ENCODE peak calls at places on chromosomes 2 and 18, in eight cellular contexts. One of them, this sample, is unnamed.

GRCh38 chr2:69097908-69098655 is 85.1 kb downstream of the ANTXR1 start:
- DNase-seq in coronary artery: no peak
- DNase-seq in body of pancreas: no peak
- DNase-seq in astrocyte of the spinal cord: no peak
- DNase-seq in fibroblast of lung: peak
- DNase-seq in fibroblast of mammary gland: peak
- DNase-seq in kidney: no peak
- DNase-seq in fibroblast of villous mesenchyme: no peak
- DNase-seq in this sample: no peak

GRCh38 chr18:57819671-57820460 is 16.8 kb upstream of the ATP8B1 start:
- DNase-seq in coronary artery: no peak
- DNase-seq in body of pancreas: peak
- DNase-seq in astrocyte of the spinal cord: peak
- DNase-seq in fibroblast of lung: peak
- DNase-seq in fibroblast of mammary gland: peak
- DNase-seq in kidney: no peak
- DNase-seq in fibroblast of villous mesenchyme: peak
- DNase-seq in this sample: peak

GRCh38 chr2:149125031-149125725 is 86.7 kb downstream of the LYPD6B start:
- DNase-seq in coronary artery: no peak
- DNase-seq in body of pancreas: peak
- DNase-seq in astrocyte of the spinal cord: no peak
- DNase-seq in fibroblast of lung: no peak
- DNase-seq in fibroblast of mammary gland: no peak
- DNase-seq in kidney: no peak
- DNase-seq in fibroblast of villous mesenchyme: no peak
- DNase-seq in this sample: no peak

GRCh38 chr2:234816491-234816890 is 135.3 kb upstream of the SH3BP4 start:
- DNase-seq in coronary artery: no peak
- DNase-seq in body of pancreas: no peak
- DNase-seq in astrocyte of the spinal cord: no peak
- DNase-seq in fibroblast of lung: no peak
- DNase-seq in fibroblast of mammary gland: no peak
- DNase-seq in kidney: no peak
- DNase-seq in fibroblast of villous mesenchyme: no peak
- DNase-seq in this sample: peak

GRCh38 chr2:192687000-192687399 is 492.3 kb upstream of the TMEFF2 start:
- DNase-seq in coronary artery: no peak
- DNase-seq in body of pancreas: no peak
- DNase-seq in astrocyte of the spinal cord: no peak
- DNase-seq in fibroblast of lung: no peak
- DNase-seq in fibroblast of mammary gland: no peak
- DNase-seq in kidney: no peak
- DNase-seq in fibroblast of villous mesenchyme: no peak
- DNase-seq in this sample: no peak

GRCh38 chr18:76490701-76491171 is 4.3 kb downstream of the ZNF516 start:
- DNase-seq in coronary artery: no peak
- DNase-seq in body of pancreas: peak
- DNase-seq in astrocyte of the spinal cord: no peak
- DNase-seq in fibroblast of lung: peak
- DNase-seq in fibroblast of mammary gland: peak
- DNase-seq in kidney: peak
- DNase-seq in fibroblast of villous mesenchyme: no peak
- DNase-seq in this sample: peak

GRCh38 chr2:75006041-75006440 is 47.6 kb downstream of the POLE4 start:
- DNase-seq in coronary artery: no peak
- DNase-seq in body of pancreas: no peak
- DNase-seq in astrocyte of the spinal cord: no peak
- DNase-seq in fibroblast of lung: no peak
- DNase-seq in fibroblast of mammary gland: no peak
- DNase-seq in kidney: no peak
- DNase-seq in fibroblast of villous mesenchyme: no peak
- DNase-seq in this sample: no peak

GRCh38 chr2:39468574-39469331 is 31.7 kb upstream of the MAP4K3 start:
- DNase-seq in coronary artery: no peak
- DNase-seq in body of pancreas: no peak
- DNase-seq in astrocyte of the spinal cord: no peak
- DNase-seq in fibroblast of lung: peak
- DNase-seq in fibroblast of mammary gland: peak
- DNase-seq in kidney: no peak
- DNase-seq in fibroblast of villous mesenchyme: peak
- DNase-seq in this sample: no peak

GRCh38 chr2:85057236-85057635 is 76.0 kb upstream of the TCF7L1 start:
- DNase-seq in coronary artery: no peak
- DNase-seq in body of pancreas: no peak
- DNase-seq in astrocyte of the spinal cord: no peak
- DNase-seq in fibroblast of lung: no peak
- DNase-seq in fibroblast of mammary gland: peak
- DNase-seq in kidney: no peak
- DNase-seq in fibroblast of villous mesenchyme: peak
- DNase-seq in this sample: no peak

GRCh38 chr18:26460449-26461091 is 87.8 kb downstream of the KCTD1 start:
- DNase-seq in coronary artery: no peak
- DNase-seq in body of pancreas: no peak
- DNase-seq in astrocyte of the spinal cord: peak
- DNase-seq in fibroblast of lung: peak
- DNase-seq in fibroblast of mammary gland: no peak
- DNase-seq in kidney: no peak
- DNase-seq in fibroblast of villous mesenchyme: no peak
- DNase-seq in this sample: no peak

GRCh38 chr2:113010088-113010487 is 4.8 kb downstream of the IL36A start:
- DNase-seq in coronary artery: no peak
- DNase-seq in body of pancreas: no peak
- DNase-seq in astrocyte of the spinal cord: no peak
- DNase-seq in fibroblast of lung: peak
- DNase-seq in fibroblast of mammary gland: no peak
- DNase-seq in kidney: no peak
- DNase-seq in fibroblast of villous mesenchyme: peak
- DNase-seq in this sample: no peak

GRCh38 chr2:172107690-172108586 is 5.2 kb upstream of the DLX2 start:
- DNase-seq in coronary artery: no peak
- DNase-seq in body of pancreas: no peak
- DNase-seq in astrocyte of the spinal cord: no peak
- DNase-seq in fibroblast of lung: no peak
- DNase-seq in fibroblast of mammary gland: no peak
- DNase-seq in kidney: no peak
- DNase-seq in fibroblast of villous mesenchyme: no peak
- DNase-seq in this sample: no peak

GRCh38 chr2:2577366-2577765 is 246.3 kb upstream of the MYT1L start:
- DNase-seq in coronary artery: peak
- DNase-seq in body of pancreas: peak
- DNase-seq in astrocyte of the spinal cord: no peak
- DNase-seq in fibroblast of lung: no peak
- DNase-seq in fibroblast of mammary gland: no peak
- DNase-seq in kidney: no peak
- DNase-seq in fibroblast of villous mesenchyme: no peak
- DNase-seq in this sample: peak

GRCh38 chr18:79887181-79888000 is 64.1 kb downstream of the SLC66A2 start:
- DNase-seq in coronary artery: peak
- DNase-seq in body of pancreas: no peak
- DNase-seq in astrocyte of the spinal cord: no peak
- DNase-seq in fibroblast of lung: no peak
- DNase-seq in fibroblast of mammary gland: no peak
- DNase-seq in kidney: peak
- DNase-seq in fibroblast of villous mesenchyme: no peak
- DNase-seq in this sample: no peak

GRCh38 chr2:24830786-24831185 is 37.6 kb downstream of the CENPO start:
- DNase-seq in coronary artery: peak
- DNase-seq in body of pancreas: no peak
- DNase-seq in astrocyte of the spinal cord: no peak
- DNase-seq in fibroblast of lung: no peak
- DNase-seq in fibroblast of mammary gland: no peak
- DNase-seq in kidney: peak
- DNase-seq in fibroblast of villous mesenchyme: no peak
- DNase-seq in this sample: no peak

GRCh38 chr2:230443540-230443939 is 27.5 kb downstream of the SP100 start:
- DNase-seq in coronary artery: no peak
- DNase-seq in body of pancreas: no peak
- DNase-seq in astrocyte of the spinal cord: peak
- DNase-seq in fibroblast of lung: peak
- DNase-seq in fibroblast of mammary gland: peak
- DNase-seq in kidney: peak
- DNase-seq in fibroblast of villous mesenchyme: peak
- DNase-seq in this sample: no peak

GRCh38 chr2:5825686-5826085 is 133.5 kb downstream of the SOX11 start:
- DNase-seq in coronary artery: no peak
- DNase-seq in body of pancreas: no peak
- DNase-seq in astrocyte of the spinal cord: no peak
- DNase-seq in fibroblast of lung: no peak
- DNase-seq in fibroblast of mammary gland: no peak
- DNase-seq in kidney: no peak
- DNase-seq in fibroblast of villous mesenchyme: no peak
- DNase-seq in this sample: no peak

GRCh38 chr2:220293966-220294365 is 666.5 kb downstream of the SLC4A3 start:
- DNase-seq in coronary artery: no peak
- DNase-seq in body of pancreas: no peak
- DNase-seq in astrocyte of the spinal cord: no peak
- DNase-seq in fibroblast of lung: no peak
- DNase-seq in fibroblast of mammary gland: peak
- DNase-seq in kidney: no peak
- DNase-seq in fibroblast of villous mesenchyme: no peak
- DNase-seq in this sample: no peak

GRCh38 chr2:240387669-240388358 is 47.6 kb upstream of the GPC1 start:
- DNase-seq in coronary artery: peak
- DNase-seq in body of pancreas: peak
- DNase-seq in astrocyte of the spinal cord: peak
- DNase-seq in fibroblast of lung: peak
- DNase-seq in fibroblast of mammary gland: peak
- DNase-seq in kidney: peak
- DNase-seq in fibroblast of villous mesenchyme: peak
- DNase-seq in this sample: peak

GRCh38 chr2:238440331-238440730 is 13.6 kb downstream of the ASB1 start:
- DNase-seq in coronary artery: peak
- DNase-seq in body of pancreas: no peak
- DNase-seq in astrocyte of the spinal cord: no peak
- DNase-seq in fibroblast of lung: no peak
- DNase-seq in fibroblast of mammary gland: no peak
- DNase-seq in kidney: no peak
- DNase-seq in fibroblast of villous mesenchyme: no peak
- DNase-seq in this sample: no peak
- H3K4me3 ChIP-seq in coronary artery: no peak
- H3K4me3 ChIP-seq in body of pancreas: no peak
- H3K4me3 ChIP-seq in astrocyte of the spinal cord: no peak
- H3K4me3 ChIP-seq in fibroblast of lung: no peak
- H3K4me3 ChIP-seq in fibroblast of mammary gland: no peak
- H3K4me3 ChIP-seq in kidney: no peak
- H3K4me3 ChIP-seq in fibroblast of villous mesenchyme: no peak
- H3K4me3 ChIP-seq in this sample: no peak

GRCh38 chr2:125455110-125455509 is 1200.8 kb upstream of the GYPC start:
- DNase-seq in coronary artery: no peak
- DNase-seq in body of pancreas: no peak
- DNase-seq in astrocyte of the spinal cord: no peak
- DNase-seq in fibroblast of lung: no peak
- DNase-seq in fibroblast of mammary gland: no peak
- DNase-seq in kidney: no peak
- DNase-seq in fibroblast of villous mesenchyme: no peak
- DNase-seq in this sample: no peak
- H3K4me3 ChIP-seq in coronary artery: no peak
- H3K4me3 ChIP-seq in body of pancreas: no peak
- H3K4me3 ChIP-seq in astrocyte of the spinal cord: no peak
- H3K4me3 ChIP-seq in fibroblast of lung: no peak
- H3K4me3 ChIP-seq in fibroblast of mammary gland: no peak
- H3K4me3 ChIP-seq in kidney: no peak
- H3K4me3 ChIP-seq in fibroblast of villous mesenchyme: no peak
- H3K4me3 ChIP-seq in this sample: no peak

DNA sequence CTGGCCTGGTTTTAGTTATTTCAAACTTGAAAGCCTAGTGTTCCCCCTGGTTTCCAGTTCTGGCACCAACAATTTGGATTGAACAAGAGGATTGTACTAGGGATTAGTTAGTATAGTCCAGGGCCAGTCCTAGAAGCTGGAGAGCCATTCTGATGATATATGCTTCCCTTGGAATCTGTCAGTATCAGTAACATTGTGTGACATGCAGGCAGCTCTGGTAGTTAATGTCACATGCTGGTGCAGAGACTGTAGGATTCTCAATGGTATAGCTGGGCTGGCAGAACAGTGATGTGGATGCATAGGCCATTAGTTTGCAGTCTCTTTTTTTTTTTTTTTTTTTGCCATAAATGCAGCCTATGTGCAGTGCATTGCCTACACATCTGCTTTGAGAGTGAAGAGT is 3.6 kb downstream of the MGAT5 start:
- DNase-seq in coronary artery: no peak
- DNase-seq in body of pancreas: no peak
- DNase-seq in astrocyte of the spinal cord: no peak
- DNase-seq in fibroblast of lung: no peak
- DNase-seq in fibroblast of mammary gland: no peak
- DNase-seq in kidney: no peak
- DNase-seq in fibroblast of villous mesenchyme: no peak
- DNase-seq in this sample: no peak
- H3K4me3 ChIP-seq in coronary artery: no peak
- H3K4me3 ChIP-seq in body of pancreas: no peak
- H3K4me3 ChIP-seq in astrocyte of the spinal cord: no peak
- H3K4me3 ChIP-seq in fibroblast of lung: no peak
- H3K4me3 ChIP-seq in fibroblast of mammary gland: no peak
- H3K4me3 ChIP-seq in kidney: no peak
- H3K4me3 ChIP-seq in fibroblast of villous mesenchyme: no peak
- H3K4me3 ChIP-seq in this sample: no peak

GRCh38 chr2:61675204-61675603 is 137.0 kb upstream of the XPO1 start:
- DNase-seq in coronary artery: no peak
- DNase-seq in body of pancreas: no peak
- DNase-seq in astrocyte of the spinal cord: no peak
- DNase-seq in fibroblast of lung: no peak
- DNase-seq in fibroblast of mammary gland: no peak
- DNase-seq in kidney: no peak
- DNase-seq in fibroblast of villous mesenchyme: no peak
- DNase-seq in this sample: no peak

GRCh38 chr2:61671561-61672315 is 133.6 kb upstream of the XPO1 start:
- DNase-seq in coronary artery: no peak
- DNase-seq in body of pancreas: no peak
- DNase-seq in astrocyte of the spinal cord: no peak
- DNase-seq in fibroblast of lung: no peak
- DNase-seq in fibroblast of mammary gland: peak
- DNase-seq in kidney: no peak
- DNase-seq in fibroblast of villous mesenchyme: peak
- DNase-seq in this sample: no peak

DNA sequence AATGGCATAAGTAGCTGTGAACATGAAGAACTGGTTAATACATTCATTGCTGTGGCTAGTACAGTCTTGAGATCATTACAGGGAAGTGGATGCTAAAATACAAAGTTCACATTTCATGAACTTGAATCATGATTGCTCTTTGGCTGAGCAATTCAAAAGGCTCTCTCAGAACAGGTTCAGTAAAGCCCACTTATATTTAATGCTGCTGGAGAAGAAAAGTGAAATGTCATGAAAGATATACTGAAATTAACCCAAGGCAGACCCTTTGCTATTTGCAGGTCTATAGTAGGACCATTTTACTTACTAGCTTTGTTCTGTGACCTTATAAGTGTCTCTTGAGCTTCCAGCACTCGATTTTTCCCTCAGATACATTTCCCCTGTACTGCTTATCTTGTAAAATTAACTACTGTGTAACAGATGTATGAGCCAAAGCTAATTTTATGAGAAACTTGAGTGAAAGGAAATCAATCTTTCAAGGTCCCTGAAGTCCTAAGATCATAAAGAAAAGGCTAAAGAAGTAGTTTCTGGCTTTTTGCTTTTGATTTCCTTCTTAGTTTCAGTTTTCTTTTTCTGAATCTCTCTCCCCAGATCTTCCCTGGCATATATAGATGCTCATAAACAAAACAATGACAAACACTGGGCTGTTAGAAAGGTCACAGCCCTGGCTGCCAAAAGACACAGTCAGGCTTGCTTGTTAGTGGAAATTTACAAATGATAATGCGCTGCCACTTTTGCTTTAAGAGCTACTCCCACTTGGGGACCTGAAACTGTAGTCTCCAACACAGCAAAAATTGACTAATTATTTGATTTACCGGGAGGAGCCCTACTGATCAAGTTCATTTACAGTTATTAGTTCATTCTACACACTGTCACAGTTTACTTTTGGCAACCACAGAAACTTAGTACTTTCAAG is 132.7 kb upstream of the XPO1 start:
- DNase-seq in coronary artery: no peak
- DNase-seq in body of pancreas: peak
- DNase-seq in astrocyte of the spinal cord: peak
- DNase-seq in fibroblast of lung: peak
- DNase-seq in fibroblast of mammary gland: peak
- DNase-seq in kidney: no peak
- DNase-seq in fibroblast of villous mesenchyme: peak
- DNase-seq in this sample: no peak
- H3K4me3 ChIP-seq in coronary artery: peak
- H3K4me3 ChIP-seq in body of pancreas: no peak
- H3K4me3 ChIP-seq in astrocyte of the spinal cord: peak
- H3K4me3 ChIP-seq in fibroblast of lung: peak
- H3K4me3 ChIP-seq in fibroblast of mammary gland: no peak
- H3K4me3 ChIP-seq in kidney: peak
- H3K4me3 ChIP-seq in fibroblast of villous mesenchyme: peak
- H3K4me3 ChIP-seq in this sample: no peak